ENCODE peak calls at places on chromosome 15, in four cellular contexts. One of them, this sample, is unnamed.

GRCh38 chr15:52351206-52351907 is 55.8 kb upstream of the MYO5C start:
- DNase-seq in substantia nigra: no peak
- DNase-seq in mesothelial cell of epicardium: no peak
- DNase-seq in A549: no peak
- DNase-seq in this sample: no peak

GRCh38 chr15:58797505-58797904 is 26.4 kb downstream of the MINDY2 start:
- DNase-seq in substantia nigra: no peak
- DNase-seq in A549: no peak
- DNase-seq in mesothelial cell of epicardium: no peak
- DNase-seq in this sample: no peak

GRCh38 chr15:76340802-76341365 is 4.3 kb downstream of the ISL2 start:
- DNase-seq in substantia nigra: no peak
- DNase-seq in mesothelial cell of epicardium: peak
- DNase-seq in A549: no peak
- DNase-seq in this sample: no peak

GRCh38 chr15:28272587-28272986 is 49.4 kb downstream of the HERC2 start:
- DNase-seq in substantia nigra: no peak
- DNase-seq in mesothelial cell of epicardium: no peak
- DNase-seq in A549: no peak
- DNase-seq in this sample: no peak

GRCh38 chr15:100968043-100968966 is 49.1 kb downstream of the LRRK1 start:
- DNase-seq in substantia nigra: no peak
- DNase-seq in mesothelial cell of epicardium: no peak
- DNase-seq in A549: no peak
- DNase-seq in this sample: no peak

GRCh38 chr15:74041311-74041756 is 41.0 kb downstream of the GOLGA6A start:
- DNase-seq in mesothelial cell of epicardium: no peak
- DNase-seq in substantia nigra: no peak
- DNase-seq in A549: no peak
- DNase-seq in this sample: no peak

GRCh38 chr15:80599359-80599758 is 95.8 kb upstream of the ABHD17C start:
- DNase-seq in A549: no peak
- DNase-seq in substantia nigra: no peak
- DNase-seq in mesothelial cell of epicardium: no peak
- DNase-seq in this sample: no peak

GRCh38 chr15:90855139-90855538 is 13.2 kb upstream of the FURIN start:
- DNase-seq in A549: no peak
- DNase-seq in mesothelial cell of epicardium: no peak
- DNase-seq in substantia nigra: no peak
- DNase-seq in this sample: no peak

GRCh38 chr15:101537681-101538080 is 48.2 kb upstream of the PCSK6 start:
- DNase-seq in mesothelial cell of epicardium: peak
- DNase-seq in A549: no peak
- DNase-seq in substantia nigra: no peak
- DNase-seq in this sample: peak

GRCh38 chr15:21270474-21270873 is 169.8 kb downstream of the POTEB3 start:
- DNase-seq in mesothelial cell of epicardium: no peak
- DNase-seq in substantia nigra: no peak
- DNase-seq in A549: no peak
- DNase-seq in this sample: no peak

GRCh38 chr15:68767833-68768232 is 52.9 kb downstream of the ANP32A start:
- DNase-seq in mesothelial cell of epicardium: no peak
- DNase-seq in substantia nigra: no peak
- DNase-seq in A549: no peak
- DNase-seq in this sample: no peak

GRCh38 chr15:56598991-56599390 is 134.1 kb upstream of the MNS1 start:
- DNase-seq in mesothelial cell of epicardium: no peak
- DNase-seq in substantia nigra: no peak
- DNase-seq in A549: no peak
- DNase-seq in this sample: no peak

GRCh38 chr15:96414875-96415274 is 84.4 kb downstream of the NR2F2 start:
- DNase-seq in A549: no peak
- DNase-seq in substantia nigra: no peak
- DNase-seq in mesothelial cell of epicardium: no peak
- DNase-seq in this sample: no peak

GRCh38 chr15:91948001-91948608 is 94.6 kb downstream of the SLCO3A1 start:
- DNase-seq in A549: peak
- DNase-seq in substantia nigra: no peak
- DNase-seq in mesothelial cell of epicardium: no peak
- DNase-seq in this sample: no peak

GRCh38 chr15:38899300-38899699 is 334.7 kb upstream of the RASGRP1 start:
- DNase-seq in mesothelial cell of epicardium: no peak
- DNase-seq in substantia nigra: no peak
- DNase-seq in A549: no peak
- DNase-seq in this sample: no peak

GRCh38 chr15:90101969-90102890 is at the start of gene IDH2:
- DNase-seq in A549: peak
- DNase-seq in substantia nigra: peak
- DNase-seq in mesothelial cell of epicardium: peak
- DNase-seq in this sample: peak

GRCh38 chr15:69060041-69060481 is 45.6 kb downstream of the NOX5 start:
- DNase-seq in A549: no peak
- DNase-seq in mesothelial cell of epicardium: no peak
- DNase-seq in substantia nigra: no peak
- DNase-seq in this sample: no peak

GRCh38 chr15:37536967-37537624 is 397.3 kb upstream of the TMCO5A start:
- DNase-seq in A549: no peak
- DNase-seq in mesothelial cell of epicardium: no peak
- DNase-seq in substantia nigra: no peak
- DNase-seq in this sample: no peak

GRCh38 chr15:65110676-65111292 is 4.2 kb downstream of the UBAP1L start:
- DNase-seq in mesothelial cell of epicardium: no peak
- DNase-seq in A549: no peak
- DNase-seq in substantia nigra: no peak
- DNase-seq in this sample: no peak

GRCh38 chr15:90530250-90531051 is 728 bp downstream of the CRTC3 start:
- DNase-seq in A549: peak
- DNase-seq in substantia nigra: peak
- DNase-seq in mesothelial cell of epicardium: peak
- DNase-seq in this sample: no peak

GRCh38 chr15:27250223-27250622 is 279.2 kb downstream of the GABRG3 start:
- DNase-seq in substantia nigra: no peak
- DNase-seq in mesothelial cell of epicardium: no peak
- DNase-seq in A549: no peak
- DNase-seq in this sample: no peak

GRCh38 chr15:84868037-84868880 is 16.2 kb upstream of the SLC28A1 start:
- DNase-seq in substantia nigra: no peak
- DNase-seq in mesothelial cell of epicardium: no peak
- DNase-seq in A549: no peak
- DNase-seq in this sample: no peak

GRCh38 chr15:60392986-60393811 is 4.6 kb downstream of the ANXA2 start:
- DNase-seq in A549: peak
- DNase-seq in substantia nigra: no peak
- DNase-seq in mesothelial cell of epicardium: no peak
- DNase-seq in this sample: peak

GRCh38 chr15:90878660-90879059 is 5.6 kb upstream of the FES start:
- DNase-seq in mesothelial cell of epicardium: no peak
- DNase-seq in A549: no peak
- DNase-seq in substantia nigra: no peak
- DNase-seq in this sample: no peak

GRCh38 chr15:55247766-55248427 is 41.7 kb downstream of the RAB27A start:
- DNase-seq in mesothelial cell of epicardium: no peak
- DNase-seq in A549: no peak
- DNase-seq in substantia nigra: no peak
- DNase-seq in this sample: no peak

GRCh38 chr15:66679657-66680108 is 22.4 kb upstream of the SMAD6 start:
- DNase-seq in A549: no peak
- DNase-seq in mesothelial cell of epicardium: peak
- DNase-seq in substantia nigra: no peak
- DNase-seq in this sample: peak

GRCh38 chr15:57437564-57437963 is 61.3 kb downstream of the CGNL1 start:
- DNase-seq in substantia nigra: no peak
- DNase-seq in A549: no peak
- DNase-seq in mesothelial cell of epicardium: no peak
- DNase-seq in this sample: no peak

GRCh38 chr15:42036112-42036905 is 15.5 kb upstream of the PLA2G4E start:
- DNase-seq in mesothelial cell of epicardium: no peak
- DNase-seq in A549: no peak
- DNase-seq in substantia nigra: no peak
- DNase-seq in this sample: no peak

GRCh38 chr15:58440181-58440910 is 8.6 kb downstream of the LIPC start:
- DNase-seq in A549: peak
- DNase-seq in mesothelial cell of epicardium: no peak
- DNase-seq in substantia nigra: no peak
- DNase-seq in this sample: peak

GRCh38 chr15:31024330-31024729 is 32.9 kb upstream of the MTMR10 start:
- DNase-seq in substantia nigra: no peak
- DNase-seq in A549: peak
- DNase-seq in mesothelial cell of epicardium: peak
- DNase-seq in this sample: peak

GRCh38 chr15:51425517-51426033 is 84.1 kb downstream of the GLDN start:
- DNase-seq in A549: no peak
- DNase-seq in substantia nigra: no peak
- DNase-seq in mesothelial cell of epicardium: no peak
- DNase-seq in this sample: no peak

GRCh38 chr15:61671736-61672135 is 388.5 kb downstream of the VPS13C start:
- DNase-seq in mesothelial cell of epicardium: no peak
- DNase-seq in substantia nigra: no peak
- DNase-seq in A549: no peak
- DNase-seq in this sample: no peak

GRCh38 chr15:60526127-60526616 is 47.2 kb upstream of the ICE2 start:
- DNase-seq in substantia nigra: no peak
- DNase-seq in mesothelial cell of epicardium: no peak
- DNase-seq in A549: no peak
- DNase-seq in this sample: no peak